ENCODE peak calls at places on chromosomes 1 and 21, in four cellular contexts. S is stimulated activated naive CD8-positive, alpha-beta T cell treated with anti-CD3 and anti-CD28 coated beads, Interleukin-15, amount 100 ng/mL, for 72 hours; Z is heart left ventricle; N is neural crest cell. O is an unnamed sample.

GRCh38 chr1:172895050-172895460 is 155.7 kb downstream of the TNFSF18 start:
- DNase-seq in S (peak; percentile 33), Z (no peak), N (no peak), O (no peak)

GRCh38 chr1:222369991-222370910 is 177.7 kb downstream of the HHIPL2 start:
- DNase-seq in S (no peak), Z (no peak), N (no peak), O (no peak)

GRCh38 chr1:15198684-15199083 is 45.1 kb downstream of the TMEM51 start:
- DNase-seq in S (no peak), Z (no peak), N (no peak), O (no peak)

GRCh38 chr1:54407957-54408700 is 1.9 kb upstream of the SSBP3 start:
- DNase-seq in S (no peak), Z (no peak), N (no peak), O (no peak)

GRCh38 chr1:60911980-60912692 is 170.2 kb upstream of the NFIA start:
- DNase-seq in S (no peak), Z (peak; percentile 47), N (no peak), O (no peak)

GRCh38 chr21:37389456-37389855 is 22.9 kb downstream of the DYRK1A start:
- DNase-seq in S (no peak), Z (no peak), N (no peak), O (no peak)

GRCh38 chr1:19425643-19426245 is 59.6 kb downstream of the CAPZB start:
- DNase-seq in S (no peak), Z (no peak), N (no peak), O (no peak)

GRCh38 chr1:13819637-13820036 is 119.6 kb downstream of the PRDM2 start:
- DNase-seq in S (no peak), Z (no peak), N (no peak), O (no peak)

GRCh38 chr1:89100366-89100765 is 25.5 kb downstream of the GBP2 start:
- DNase-seq in S (no peak), Z (no peak), N (no peak), O (no peak)

GRCh38 chr1:31476891-31477846 is 64.2 kb downstream of the SERINC2 start:
- DNase-seq in S (no peak), Z (no peak), N (peak; percentile 3), O (no peak)

GRCh38 chr1:5980314-5981008 is 11.8 kb downstream of the NPHP4 start:
- DNase-seq in S (no peak), Z (peak; percentile 61), N (no peak), O (no peak)

GRCh38 chr1:33007190-33008050 is 29.3 kb downstream of the AK2 start:
- DNase-seq in S (no peak), Z (no peak), N (no peak), O (no peak)

GRCh38 chr1:121522061-121522759 is 337.4 kb downstream of the SRGAP2C start:
- DNase-seq in S (no peak), Z (no peak), N (no peak), O (no peak)

GRCh38 chr1:209835782-209836298 is 8.1 kb downstream of the UTP25 start:
- DNase-seq in S (no peak), Z (no peak), N (no peak), O (no peak)

GRCh38 chr1:229339520-229339919 is 3.3 kb downstream of the CCSAP start:
- DNase-seq in S (no peak), Z (no peak), N (no peak), O (no peak)

GRCh38 chr1:34013136-34013535 is 149.3 kb downstream of the HMGB4 start:
- DNase-seq in S (no peak), Z (no peak), N (no peak), O (no peak)

GRCh38 chr1:154405762-154406571 is 824 bp downstream of the IL6R start:
- DNase-seq in S (peak; percentile 50), Z (peak; percentile 75), N (peak; percentile 56), O (peak; percentile 41)

GRCh38 chr21:38897532-38898421 is 92.0 kb downstream of the ETS2 start:
- DNase-seq in S (no peak), Z (no peak), N (no peak), O (no peak)

GRCh38 chr1:99481391-99481996 is 164.4 kb upstream of the PALMD start:
- DNase-seq in S (peak; percentile 14), Z (peak; percentile 38), N (peak; percentile 45), O (peak; percentile 6)

GRCh38 chr1:155884028-155884950 is 24.9 kb downstream of the SYT11 start:
- DNase-seq in S (no peak), Z (no peak), N (no peak), O (no peak)

GRCh38 chr1:116472431-116472961 is 98.3 kb downstream of the CD58 start:
- DNase-seq in S (no peak), Z (no peak), N (no peak), O (no peak)

O was measured in T-helper 17 cell.